ENCODE peak calls at places on chromosomes 16 and 17, in seven cellular contexts. A is GM23338; I is CD8-positive, alpha-beta T cell; N is endothelial cell of umbilical vein; P is brain microvascular endothelial cell; S is neural progenitor cell; Y is heart right ventricle. U is an unnamed sample.

GRCh38 chr16:89575247-89576172 is at the start of gene CPNE7:
- DNase-seq in A (peak; percentile 49), I (no peak), N (no peak), P (no peak), S (peak; percentile 60), Y (no peak), U (peak; percentile 51)

GRCh38 chr17:74118504-74118903 is 85.0 kb upstream of the RPL38 start:
- DNase-seq in A (peak; percentile 87), I (no peak), N (no peak), P (no peak), S (peak; percentile 79), Y (no peak), U (no peak)

GRCh38 chr17:8991514-8992285 is 26.2 kb upstream of the PIK3R5 start:
- DNase-seq in A (peak; percentile 95), I (peak; percentile 75), N (peak; percentile 33), P (peak; percentile 28), S (peak; percentile 89), Y (peak; percentile 69), U (no peak)

GRCh38 chr17:80847506-80848230 is 144.0 kb upstream of the CHMP6 start:
- DNase-seq in A (no peak), I (peak; percentile 59), N (no peak), P (no peak), S (no peak), Y (no peak), U (no peak)

GRCh38 chr16:20243731-20244281 is 83.5 kb downstream of the GP2 start:
- DNase-seq in A (peak; percentile 38), I (no peak), N (no peak), P (no peak), S (no peak), Y (no peak), U (no peak)

GRCh38 chr17:1506649-1507254 is 9.7 kb downstream of the INPP5K start:
- DNase-seq in A (no peak), I (no peak), N (no peak), P (no peak), S (no peak), Y (peak; percentile 59), U (no peak)

GRCh38 chr17:82603981-82604448 is 44.2 kb downstream of the WDR45B start:
- DNase-seq in A (no peak), I (peak; percentile 32), N (peak; percentile 36), P (peak; percentile 80), S (no peak), Y (peak; percentile 76), U (no peak)

GRCh38 chr17:82072827-82073226 is 7.2 kb upstream of the DUS1L start:
- DNase-seq in A (no peak), I (no peak), N (no peak), P (no peak), S (no peak), Y (no peak), U (no peak)

GRCh38 chr16:26598989-26599785 is 467.5 kb upstream of the C16orf82 start:
- DNase-seq in A (peak; percentile 58), I (no peak), N (no peak), P (no peak), S (peak; percentile 22), Y (no peak), U (no peak)

GRCh38 chr16:1635070-1635469 is 22.9 kb downstream of the CRAMP1 start:
- DNase-seq in A (no peak), I (no peak), N (no peak), P (peak; percentile 19), S (no peak), Y (no peak), U (no peak)

GRCh38 chr16:29696881-29697331 is 17.9 kb downstream of the QPRT start:
- DNase-seq in A (no peak), I (no peak), N (no peak), P (no peak), S (no peak), Y (no peak), U (no peak)

GRCh38 chr16:24036614-24037013 is 200.8 kb downstream of the PRKCB start:
- DNase-seq in A (peak; percentile 84), I (peak; percentile 35), N (peak; percentile 43), P (peak; percentile 38), S (peak; percentile 61), Y (peak; percentile 23), U (no peak)

GRCh38 chr16:31455601-31456314 is 3.5 kb upstream of the ARMC5 start:
- DNase-seq in A (peak; percentile 79), I (no peak), N (peak; percentile 24), P (no peak), S (peak; percentile 51), Y (no peak), U (no peak)

GRCh38 chr16:17607624-17608023 is 136.9 kb upstream of the XYLT1 start:
- DNase-seq in A (no peak), I (no peak), N (no peak), P (no peak), S (no peak), Y (no peak), U (no peak)

GRCh38 chr17:47966079-47966519 is 4.8 kb upstream of the CDK5RAP3 start:
- DNase-seq in A (no peak), I (no peak), N (no peak), P (no peak), S (no peak), Y (no peak), U (no peak)

GRCh38 chr16:67801889-67802288 is 4.5 kb downstream of the RANBP10 start:
- DNase-seq in A (no peak), I (peak; percentile 18), N (no peak), P (no peak), S (no peak), Y (no peak), U (peak; percentile 44)

GRCh38 chr17:2964370-2964769 is 99.0 kb downstream of the OR1D5 start:
- DNase-seq in A (no peak), I (no peak), N (no peak), P (no peak), S (no peak), Y (no peak), U (no peak)

GRCh38 chr16:73095885-73096341 is 48.0 kb upstream of the ZFHX3 start:
- DNase-seq in A (no peak), I (no peak), N (peak; percentile 44), P (no peak), S (no peak), Y (no peak), U (no peak)

GRCh38 chr16:49548571-49548970 is 175.0 kb downstream of the C16orf78 start:
- DNase-seq in A (no peak), I (no peak), N (no peak), P (no peak), S (no peak), Y (no peak), U (no peak)

GRCh38 chr17:81131486-81132196 is 33.7 kb upstream of the PVALEF start:
- DNase-seq in A (peak; percentile 49), I (no peak), N (no peak), P (no peak), S (no peak), Y (no peak), U (no peak)

GRCh38 chr16:55508271-55508921 is 476 bp upstream of the LPCAT2 start:
- DNase-seq in A (no peak), I (no peak), N (no peak), P (no peak), S (no peak), Y (no peak), U (no peak)

GRCh38 chr16:68776821-68777485 is 39.9 kb downstream of the CDH1 start:
- DNase-seq in A (no peak), I (no peak), N (no peak), P (peak; percentile 32), S (no peak), Y (no peak), U (peak; percentile 77)

GRCh38 chr17:185445-186138 is 4.1 kb upstream of the DOC2B start:
- DNase-seq in A (no peak), I (no peak), N (no peak), P (no peak), S (peak; percentile 66), Y (no peak), U (no peak)

GRCh38 chr16:86701286-86701975 is 123.1 kb downstream of the FOXL1 start:
- DNase-seq in A (no peak), I (no peak), N (no peak), P (no peak), S (no peak), Y (no peak), U (no peak)
- TF ChIP-seq CTCF in A (no peak), I (no peak), N (no peak), P (no peak), S (no peak), Y (no peak), U (no peak)

DNA sequence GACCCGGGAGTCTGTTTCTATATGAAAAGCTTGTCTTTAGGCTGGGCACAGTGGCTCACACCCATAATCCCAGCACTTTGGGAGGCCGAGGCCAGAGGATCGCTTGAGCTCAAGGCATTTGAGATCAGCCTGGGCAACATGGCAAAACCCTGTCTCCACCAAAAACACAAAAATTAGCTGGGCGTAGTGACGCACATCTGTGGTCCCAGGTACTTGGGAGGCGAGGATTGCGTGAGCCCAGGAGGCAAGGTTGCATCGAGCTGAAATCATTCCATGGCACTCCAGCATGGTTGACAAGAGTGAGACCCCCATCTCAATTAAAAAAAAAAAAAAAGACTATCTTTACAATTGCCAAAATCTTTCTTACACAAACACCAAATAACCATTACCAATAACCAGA is 22.7 kb upstream of the RFFL start:
- DNase-seq in A (no peak), I (no peak), N (no peak), P (no peak), S (no peak), Y (no peak), U (no peak)
- H3K4me3 ChIP-seq in A (no peak overlapping the region), I (no peak overlapping the region), N (no peak overlapping the region), P (no peak overlapping the region), S (no peak overlapping the region), Y (no peak overlapping the region), U (peak overlapping the region; percentile 25)

GRCh38 chr17:42334667-42335066 is 46.4 kb downstream of the STAT5A start:
- DNase-seq in A (no peak), I (no peak), N (no peak), P (peak; percentile 22), S (no peak), Y (no peak), U (no peak)

GRCh38 chr17:42323268-42323773 is 35.0 kb downstream of the STAT5A start:
- DNase-seq in A (no peak), I (no peak), N (no peak), P (no peak), S (no peak), Y (no peak), U (no peak)

GRCh38 chr17:42325026-42325425 is 36.7 kb downstream of the STAT5A start:
- DNase-seq in A (no peak), I (no peak), N (peak; percentile 35), P (peak; percentile 64), S (no peak), Y (no peak), U (no peak)

GRCh38 chr17:42333053-42333452 is 44.8 kb downstream of the STAT5A start:
- DNase-seq in A (no peak), I (no peak), N (no peak), P (no peak), S (no peak), Y (no peak), U (no peak)

GRCh38 chr17:42329025-42329976 is 41.0 kb downstream of the STAT5A start:
- DNase-seq in A (peak; percentile 98), I (no peak), N (peak; percentile 69), P (peak; percentile 25), S (peak; percentile 90), Y (no peak), U (no peak)
- H3K36me3 ChIP-seq in A (peaks cover 25% of the 10 kb centered on the region), I (peaks cover 38% of the 10 kb centered on the region), N (peaks cover 20% of the 10 kb centered on the region), P (peaks cover 68% of the 10 kb centered on the region), S (peaks cover 4% of the 10 kb centered on the region), Y (peaks cover 100% of the 10 kb centered on the region), U (peaks cover 16% of the 10 kb centered on the region)

GRCh38 chr16:8935989-8936388 is 27.7 kb downstream of the USP7 start:
- DNase-seq in A (peak; percentile 77), I (peak; percentile 17), N (no peak), P (no peak), S (peak; percentile 45), Y (no peak), U (peak; percentile 34)
- TF ChIP-seq CTCF in A (peak; percentile 49), I (no peak), N (no peak), P (peak; percentile 42), S (peak; percentile 33), Y (no peak), U (peak; percentile 38)

GRCh38 chr16:86070511-86070910 is 171.5 kb downstream of the IRF8 start:
- DNase-seq in A (no peak), I (no peak), N (no peak), P (no peak), S (no peak), Y (no peak), U (no peak)
- H3K4me3 ChIP-seq in A (no peak overlapping the region), I (no peak overlapping the region), N (no peak overlapping the region), P (no peak overlapping the region), S (no peak overlapping the region), Y (no peak overlapping the region), U (no peak overlapping the region)